ENCODE peak calls at places on chromosomes 11 and 22, in nine cellular contexts. One of them, this sample, is unnamed.

GRCh38 chr11:118012083-118012669 is 26.0 kb downstream of the IL10RA start:
- DNase-seq in cardiac muscle cell: peak; percentile 33
- DNase-seq in neural crest cell: no peak
- DNase-seq in GM13976: no peak
- DNase-seq in fibroblast of pulmonary artery: no peak
- DNase-seq in right atrium auricular region: peak; percentile 68
- DNase-seq in CD4-positive, alpha-beta T cell: no peak
- DNase-seq in endothelial cell: no peak
- DNase-seq in A549: no peak
- DNase-seq in this sample: peak; percentile 43

GRCh38 chr11:1871531-1871930 is 18.6 kb downstream of the LSP1 start:
- DNase-seq in cardiac muscle cell: no peak
- DNase-seq in neural crest cell: no peak
- DNase-seq in GM13976: no peak
- DNase-seq in fibroblast of pulmonary artery: no peak
- DNase-seq in right atrium auricular region: no peak
- DNase-seq in CD4-positive, alpha-beta T cell: no peak
- DNase-seq in endothelial cell: no peak
- DNase-seq in A549: no peak
- DNase-seq in this sample: no peak

GRCh38 chr11:34784318-34784841 is 131.8 kb downstream of the APIP start:
- DNase-seq in cardiac muscle cell: no peak
- DNase-seq in neural crest cell: no peak
- DNase-seq in GM13976: no peak
- DNase-seq in fibroblast of pulmonary artery: no peak
- DNase-seq in right atrium auricular region: no peak
- DNase-seq in CD4-positive, alpha-beta T cell: no peak
- DNase-seq in endothelial cell: no peak
- DNase-seq in A549: no peak
- DNase-seq in this sample: no peak

GRCh38 chr11:2526808-2527381 is 82.1 kb downstream of the KCNQ1 start:
- DNase-seq in cardiac muscle cell: no peak
- DNase-seq in neural crest cell: no peak
- DNase-seq in GM13976: peak; percentile 81
- DNase-seq in fibroblast of pulmonary artery: no peak
- DNase-seq in right atrium auricular region: no peak
- DNase-seq in CD4-positive, alpha-beta T cell: no peak
- DNase-seq in endothelial cell: no peak
- DNase-seq in A549: no peak
- DNase-seq in this sample: peak; percentile 78

GRCh38 chr11:92886243-92886905 is 83.1 kb upstream of the MTNR1B start:
- DNase-seq in cardiac muscle cell: peak; percentile 72
- DNase-seq in neural crest cell: peak; percentile 55
- DNase-seq in GM13976: peak; percentile 65
- DNase-seq in fibroblast of pulmonary artery: peak; percentile 70
- DNase-seq in right atrium auricular region: no peak
- DNase-seq in CD4-positive, alpha-beta T cell: no peak
- DNase-seq in endothelial cell: peak; percentile 74
- DNase-seq in A549: peak; percentile 38
- DNase-seq in this sample: peak; percentile 73

GRCh38 chr11:28146123-28146751 is 38.0 kb downstream of the METTL15 start:
- DNase-seq in cardiac muscle cell: peak; percentile 84
- DNase-seq in neural crest cell: no peak
- DNase-seq in GM13976: no peak
- DNase-seq in fibroblast of pulmonary artery: peak; percentile 83
- DNase-seq in right atrium auricular region: no peak
- DNase-seq in CD4-positive, alpha-beta T cell: no peak
- DNase-seq in endothelial cell: no peak
- DNase-seq in A549: peak; percentile 60
- DNase-seq in this sample: no peak

GRCh38 chr11:76307416-76307815 is 73.5 kb downstream of the THAP12 start:
- DNase-seq in cardiac muscle cell: no peak
- DNase-seq in neural crest cell: no peak
- DNase-seq in GM13976: no peak
- DNase-seq in fibroblast of pulmonary artery: no peak
- DNase-seq in right atrium auricular region: no peak
- DNase-seq in CD4-positive, alpha-beta T cell: no peak
- DNase-seq in endothelial cell: no peak
- DNase-seq in A549: no peak
- DNase-seq in this sample: no peak

GRCh38 chr22:46355996-46356471 is 20.5 kb downstream of the TRMU start:
- DNase-seq in cardiac muscle cell: no peak
- DNase-seq in neural crest cell: no peak
- DNase-seq in GM13976: no peak
- DNase-seq in fibroblast of pulmonary artery: no peak
- DNase-seq in right atrium auricular region: no peak
- DNase-seq in CD4-positive, alpha-beta T cell: no peak
- DNase-seq in endothelial cell: no peak
- DNase-seq in A549: no peak
- DNase-seq in this sample: no peak

GRCh38 chr11:60785806-60786361 is 751 bp downstream of the MS4A10 start:
- DNase-seq in cardiac muscle cell: peak; percentile 54
- DNase-seq in neural crest cell: no peak
- DNase-seq in GM13976: no peak
- DNase-seq in fibroblast of pulmonary artery: peak; percentile 46
- DNase-seq in right atrium auricular region: no peak
- DNase-seq in CD4-positive, alpha-beta T cell: no peak
- DNase-seq in endothelial cell: no peak
- DNase-seq in A549: no peak
- DNase-seq in this sample: no peak

GRCh38 chr22:45893516-45893915 is 83.4 kb downstream of the WNT7B start:
- DNase-seq in cardiac muscle cell: no peak
- DNase-seq in neural crest cell: no peak
- DNase-seq in GM13976: no peak
- DNase-seq in fibroblast of pulmonary artery: no peak
- DNase-seq in right atrium auricular region: no peak
- DNase-seq in CD4-positive, alpha-beta T cell: no peak
- DNase-seq in endothelial cell: no peak
- DNase-seq in A549: no peak
- DNase-seq in this sample: no peak

GRCh38 chr22:50170453-50171318 is at the start of gene PANX2:
- DNase-seq in cardiac muscle cell: peak; percentile 27
- DNase-seq in neural crest cell: no peak
- DNase-seq in GM13976: no peak
- DNase-seq in fibroblast of pulmonary artery: peak; percentile 24
- DNase-seq in right atrium auricular region: no peak
- DNase-seq in CD4-positive, alpha-beta T cell: no peak
- DNase-seq in endothelial cell: no peak
- DNase-seq in A549: no peak
- DNase-seq in this sample: no peak

GRCh38 chr11:122951231-122951630 is 30.4 kb downstream of the BSX start:
- DNase-seq in cardiac muscle cell: no peak
- DNase-seq in neural crest cell: no peak
- DNase-seq in GM13976: no peak
- DNase-seq in fibroblast of pulmonary artery: no peak
- DNase-seq in right atrium auricular region: no peak
- DNase-seq in CD4-positive, alpha-beta T cell: no peak
- DNase-seq in endothelial cell: no peak
- DNase-seq in A549: no peak
- DNase-seq in this sample: no peak

GRCh38 chr22:49976439-49977175 is 16.0 kb downstream of the PIM3 start:
- DNase-seq in cardiac muscle cell: no peak
- DNase-seq in neural crest cell: no peak
- DNase-seq in GM13976: peak; percentile 81
- DNase-seq in fibroblast of pulmonary artery: no peak
- DNase-seq in right atrium auricular region: no peak
- DNase-seq in CD4-positive, alpha-beta T cell: no peak
- DNase-seq in endothelial cell: no peak
- DNase-seq in A549: no peak
- DNase-seq in this sample: peak; percentile 80

GRCh38 chr11:82906236-82906635 is 4.7 kb downstream of the DDIAS start:
- DNase-seq in cardiac muscle cell: peak; percentile 56
- DNase-seq in neural crest cell: no peak
- DNase-seq in GM13976: no peak
- DNase-seq in fibroblast of pulmonary artery: peak; percentile 54
- DNase-seq in right atrium auricular region: no peak
- DNase-seq in CD4-positive, alpha-beta T cell: no peak
- DNase-seq in endothelial cell: no peak
- DNase-seq in A549: no peak
- DNase-seq in this sample: peak; percentile 13

DNA sequence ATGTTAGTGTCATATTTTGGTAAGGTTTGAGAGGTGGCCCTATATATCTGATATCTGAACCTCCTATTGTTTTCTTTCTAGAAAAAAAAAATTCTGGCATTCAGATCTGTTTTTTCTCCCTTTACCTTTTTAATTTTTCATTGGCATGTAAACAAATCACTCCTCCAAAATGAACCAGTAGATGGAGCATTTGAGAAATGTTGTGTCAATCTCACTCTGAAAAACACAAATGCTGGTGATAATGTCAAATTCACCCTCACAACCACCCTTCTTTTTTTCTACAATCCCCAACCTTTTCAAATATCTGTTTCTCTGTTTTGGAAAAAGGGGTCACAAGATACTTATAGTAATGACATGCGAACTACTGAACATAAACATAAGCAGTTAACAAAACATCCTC is 9.1 kb downstream of the GUCY1A2 start:
- DNase-seq in cardiac muscle cell: no peak
- DNase-seq in neural crest cell: no peak
- DNase-seq in GM13976: no peak
- DNase-seq in fibroblast of pulmonary artery: no peak
- DNase-seq in right atrium auricular region: no peak
- DNase-seq in CD4-positive, alpha-beta T cell: no peak
- DNase-seq in endothelial cell: no peak
- DNase-seq in A549: no peak
- DNase-seq in this sample: no peak
- TF ChIP-seq CTCF in cardiac muscle cell: no peak
- TF ChIP-seq CTCF in neural crest cell: no peak
- TF ChIP-seq CTCF in GM13976: no peak
- TF ChIP-seq CTCF in fibroblast of pulmonary artery: peak; percentile 6
- TF ChIP-seq CTCF in right atrium auricular region: no peak
- TF ChIP-seq CTCF in CD4-positive, alpha-beta T cell: no peak
- TF ChIP-seq CTCF in endothelial cell: no peak
- TF ChIP-seq CTCF in A549: no peak
- TF ChIP-seq CTCF in this sample: no peak

GRCh38 chr11:130369141-130369691 is 54.5 kb upstream of the ZBTB44 start:
- DNase-seq in cardiac muscle cell: no peak
- DNase-seq in neural crest cell: no peak
- DNase-seq in GM13976: no peak
- DNase-seq in fibroblast of pulmonary artery: no peak
- DNase-seq in right atrium auricular region: no peak
- DNase-seq in CD4-positive, alpha-beta T cell: no peak
- DNase-seq in endothelial cell: no peak
- DNase-seq in A549: no peak
- DNase-seq in this sample: no peak

GRCh38 chr11:130369713-130370112 is 55.0 kb upstream of the ZBTB44 start:
- DNase-seq in cardiac muscle cell: no peak
- DNase-seq in neural crest cell: no peak
- DNase-seq in GM13976: no peak
- DNase-seq in fibroblast of pulmonary artery: no peak
- DNase-seq in right atrium auricular region: no peak
- DNase-seq in CD4-positive, alpha-beta T cell: no peak
- DNase-seq in endothelial cell: no peak
- DNase-seq in A549: no peak
- DNase-seq in this sample: no peak

DNA sequence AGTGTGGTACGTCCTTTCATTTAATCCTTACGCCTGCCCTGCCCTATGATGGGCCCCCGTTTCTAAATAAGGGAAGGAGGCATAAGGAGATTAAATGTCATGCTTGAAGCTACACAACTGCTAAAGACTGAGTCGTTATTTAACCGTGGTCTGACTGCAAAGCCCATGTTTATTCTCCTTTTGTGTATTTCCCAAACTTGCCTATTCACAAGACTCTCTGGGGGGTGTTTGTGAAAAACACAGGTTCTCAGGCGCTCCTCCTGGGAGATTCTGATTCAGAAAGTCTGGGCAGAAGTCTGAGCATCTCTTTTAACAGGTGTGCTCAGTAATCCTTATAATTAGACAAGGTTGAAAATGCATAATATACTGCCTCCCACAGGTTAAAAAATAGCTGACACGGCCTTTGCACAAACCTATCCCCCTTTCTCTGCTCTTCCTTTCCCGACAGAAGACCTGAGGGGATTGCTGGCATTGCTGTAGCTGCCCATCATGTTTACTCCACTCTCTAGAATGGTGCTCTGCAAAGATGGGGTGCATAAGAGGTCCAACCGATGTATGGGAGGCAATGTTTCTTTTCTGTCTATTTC is 56.4 kb upstream of the ZBTB44 start:
- DNase-seq in cardiac muscle cell: no peak
- DNase-seq in neural crest cell: no peak
- DNase-seq in GM13976: peak; percentile 40
- DNase-seq in fibroblast of pulmonary artery: no peak
- DNase-seq in right atrium auricular region: no peak
- DNase-seq in CD4-positive, alpha-beta T cell: no peak
- DNase-seq in endothelial cell: no peak
- DNase-seq in A549: no peak
- DNase-seq in this sample: peak; percentile 38
- TF ChIP-seq CTCF in cardiac muscle cell: no peak
- TF ChIP-seq CTCF in neural crest cell: no peak
- TF ChIP-seq CTCF in GM13976: peak; percentile 6
- TF ChIP-seq CTCF in fibroblast of pulmonary artery: no peak
- TF ChIP-seq CTCF in right atrium auricular region: no peak
- TF ChIP-seq CTCF in CD4-positive, alpha-beta T cell: no peak
- TF ChIP-seq CTCF in endothelial cell: no peak
- TF ChIP-seq CTCF in A549: no peak
- TF ChIP-seq CTCF in this sample: peak; percentile 32

GRCh38 chr11:70483077-70483861 is 84.9 kb downstream of the CTTN start:
- DNase-seq in cardiac muscle cell: peak; percentile 59
- DNase-seq in neural crest cell: no peak
- DNase-seq in GM13976: peak; percentile 72
- DNase-seq in fibroblast of pulmonary artery: peak; percentile 50
- DNase-seq in right atrium auricular region: no peak
- DNase-seq in CD4-positive, alpha-beta T cell: no peak
- DNase-seq in endothelial cell: peak; percentile 54
- DNase-seq in A549: peak; percentile 68
- DNase-seq in this sample: peak; percentile 70
- TF ChIP-seq CTCF in cardiac muscle cell: peak; percentile 56
- TF ChIP-seq CTCF in neural crest cell: peak; percentile 36
- TF ChIP-seq CTCF in GM13976: peak; percentile 31
- TF ChIP-seq CTCF in fibroblast of pulmonary artery: peak; percentile 47
- TF ChIP-seq CTCF in right atrium auricular region: peak; percentile 67
- TF ChIP-seq CTCF in CD4-positive, alpha-beta T cell: no peak
- TF ChIP-seq CTCF in endothelial cell: no peak
- TF ChIP-seq CTCF in A549: peak; percentile 12
- TF ChIP-seq CTCF in this sample: peak; percentile 37

DNA sequence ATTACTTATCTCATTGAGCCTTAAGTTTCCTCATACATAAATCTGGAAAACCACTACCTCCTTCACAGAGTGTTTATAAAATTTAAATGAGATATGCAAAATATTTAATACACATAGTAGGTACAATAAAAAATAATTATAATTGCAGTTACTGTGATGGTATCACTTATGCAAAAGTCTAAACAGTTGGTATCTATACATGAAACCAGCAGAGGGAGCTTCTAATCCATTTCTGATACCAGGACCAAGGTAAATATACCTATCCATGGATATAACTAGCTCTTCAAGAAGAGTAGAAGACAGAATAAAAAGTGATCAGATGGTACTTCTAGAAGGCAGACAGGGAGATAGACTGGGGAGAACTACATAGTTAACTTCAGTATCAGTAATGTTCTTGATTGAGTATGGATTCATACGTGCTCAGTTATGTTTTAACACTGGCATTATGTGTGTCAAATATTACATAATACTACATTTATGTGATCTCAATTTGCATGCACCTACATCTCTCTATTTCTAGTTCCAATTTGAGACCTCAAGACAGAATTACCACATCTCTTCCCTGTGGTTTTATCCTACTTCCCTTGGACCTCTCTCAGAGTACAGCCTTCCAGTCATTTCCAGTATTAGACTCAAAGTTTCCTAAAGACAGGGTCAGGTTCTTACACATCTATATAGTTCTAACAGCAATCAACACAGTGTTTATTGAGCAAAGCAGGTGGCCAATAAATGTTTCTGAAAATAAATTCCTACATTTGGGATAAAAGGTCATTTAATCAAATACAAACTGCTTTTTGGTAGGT is 13.7 kb upstream of the TSG101 start:
- DNase-seq in cardiac muscle cell: peak; percentile 20
- DNase-seq in neural crest cell: no peak
- DNase-seq in GM13976: peak; percentile 54
- DNase-seq in fibroblast of pulmonary artery: peak; percentile 41
- DNase-seq in right atrium auricular region: no peak
- DNase-seq in CD4-positive, alpha-beta T cell: no peak
- DNase-seq in endothelial cell: no peak
- DNase-seq in A549: no peak
- DNase-seq in this sample: peak; percentile 48
- TF ChIP-seq CTCF in cardiac muscle cell: peak; percentile 40
- TF ChIP-seq CTCF in neural crest cell: peak; percentile 67
- TF ChIP-seq CTCF in GM13976: peak; percentile 23
- TF ChIP-seq CTCF in fibroblast of pulmonary artery: peak; percentile 52
- TF ChIP-seq CTCF in right atrium auricular region: peak; percentile 36
- TF ChIP-seq CTCF in CD4-positive, alpha-beta T cell: peak; percentile 79
- TF ChIP-seq CTCF in endothelial cell: no peak
- TF ChIP-seq CTCF in A549: peak; percentile 77
- TF ChIP-seq CTCF in this sample: peak; percentile 48

This sample was measured in GM13977.